ENCODE peak calls at places on chromosomes 12 and 14, in four cellular contexts. S, T, D and O are unnamed samples.
A peak's percentile ranks its signal among the peaks of the same experiment; 100 is the strongest.

GRCh38 chr12:57489157-57489641 is 1.3 kb downstream of the MARS1 start:
- DNase-seq in S (no peak), T (no peak), D (no peak), O (no peak)

GRCh38 chr14:20469890-20470858 is 968 bp downstream of the PNP start:
- DNase-seq in S (peak; percentile 86), T (no peak), D (peak; percentile 59), O (no peak)

GRCh38 chr14:51182166-51182565 is 57.9 kb upstream of the TMX1 start:
- DNase-seq in S (peak; percentile 45), T (no peak), D (peak; percentile 58), O (no peak)

GRCh38 chr12:67741234-67741633 is 92.7 kb downstream of the DYRK2 start:
- DNase-seq in S (no peak), T (no peak), D (no peak), O (no peak)

GRCh38 chr12:52741378-52742195 is 35.6 kb downstream of the KRT76 start:
- DNase-seq in S (peak; percentile 62), T (no peak), D (peak; percentile 73), O (peak; percentile 25)

GRCh38 chr14:101972126-101972785 is 7.9 kb downstream of the DYNC1H1 start:
- DNase-seq in S (peak; percentile 94), T (peak; percentile 84), D (peak; percentile 99), O (peak; percentile 75)

GRCh38 chr12:55816876-55817351 is 610 bp downstream of the SARNP start:
- DNase-seq in S (peak; percentile 49), T (no peak), D (no peak), O (no peak)

GRCh38 chr14:20601522-20601921 is 10.3 kb upstream of the RNASE12 start:
- DNase-seq in S (no peak), T (no peak), D (no peak), O (no peak)

GRCh38 chr12:93073324-93073723 is 144.2 kb upstream of the EEA1 start:
- DNase-seq in S (no peak), T (no peak), D (no peak), O (no peak)

GRCh38 chr12:111298583-111299436 is 70.1 kb downstream of the PHETA1 start:
- DNase-seq in S (peak; percentile 69), T (no peak), D (peak; percentile 69), O (peak; percentile 12)

GRCh38 chr12:8996682-8997405 is 7.5 kb downstream of the KLRG1 start:
- DNase-seq in S (no peak), T (no peak), D (peak; percentile 16), O (no peak)

GRCh38 chr12:105110851-105111250 is 3.3 kb downstream of the WASHC4 start:
- DNase-seq in S (no peak), T (no peak), D (no peak), O (no peak)

GRCh38 chr12:57772429-57773322 is at the start of gene EEF1AKMT3:
- DNase-seq in S (peak; percentile 60), T (peak; percentile 90), D (peak; percentile 54), O (peak; percentile 63)

GRCh38 chr12:53983580-53984572 is 1.1 kb upstream of the HOXC10 start:
- DNase-seq in S (no peak), T (no peak), D (no peak), O (no peak)

GRCh38 chr12:53984901-53985357 is at the start of gene HOXC10:
- DNase-seq in S (peak; percentile 93), T (no peak), D (peak; percentile 80), O (no peak)

GRCh38 chr12:53980448-53981388 is 4.2 kb upstream of the HOXC10 start:
- DNase-seq in S (no peak), T (no peak), D (no peak), O (no peak)

GRCh38 chr12:53981652-53982565 is 3.0 kb upstream of the HOXC10 start:
- DNase-seq in S (no peak), T (no peak), D (no peak), O (no peak)

GRCh38 chr12:53982616-53983579 is 2.0 kb upstream of the HOXC10 start:
- DNase-seq in S (no peak), T (no peak), D (no peak), O (no peak)
- H3K27ac ChIP-seq in S (no peak overlapping the region), T (no peak overlapping the region), D (no peak overlapping the region), O (no peak overlapping the region)

GRCh38 chr14:89720076-89720687 is 234.3 kb downstream of the EFCAB11 start:
- DNase-seq in S (no peak), T (no peak), D (no peak), O (no peak)

GRCh38 chr14:89720741-89721315 is 233.7 kb downstream of the EFCAB11 start:
- DNase-seq in S (no peak), T (peak; percentile 73), D (no peak), O (no peak)

GRCh38 chr14:89721991-89722390 is 232.5 kb downstream of the EFCAB11 start:
- DNase-seq in S (no peak), T (no peak), D (peak; percentile 3), O (no peak)

GRCh38 chr14:89719371-89720075 is 235.0 kb downstream of the EFCAB11 start:
- DNase-seq in S (no peak), T (no peak), D (no peak), O (no peak)

GRCh38 chr14:89721330-89721729 is 233.2 kb downstream of the EFCAB11 start:
- DNase-seq in S (no peak), T (no peak), D (no peak), O (no peak)
- H3K27ac ChIP-seq in S (no peak overlapping the region), T (peak overlapping the region; percentile 94), D (no peak overlapping the region), O (no peak overlapping the region)

GRCh38 chr12:120365675-120366340 is 3.2 kb downstream of the MSI1 start:
- DNase-seq in S (no peak), T (no peak), D (no peak), O (no peak)

GRCh38 chr12:120367252-120367923 is 1.6 kb downstream of the MSI1 start:
- DNase-seq in S (no peak), T (no peak), D (no peak), O (no peak)

GRCh38 chr12:120367924-120368788 is 808 bp downstream of the MSI1 start:
- DNase-seq in S (no peak), T (no peak), D (no peak), O (no peak)

GRCh38 chr12:120366884-120367251 is 2.1 kb downstream of the MSI1 start:
- DNase-seq in S (no peak), T (no peak), D (no peak), O (no peak)

GRCh38 chr12:120366341-120366705 is 2.6 kb downstream of the MSI1 start:
- DNase-seq in S (no peak), T (no peak), D (no peak), O (no peak)
- H3K27ac ChIP-seq in S (no peak overlapping the region), T (no peak overlapping the region), D (no peak overlapping the region), O (no peak overlapping the region)

GRCh38 chr14:36068777-36069534 is 107.6 kb downstream of the PTCSC3 start:
- DNase-seq in S (peak; percentile 77), T (peak; percentile 41), D (peak; percentile 1), O (no peak)

GRCh38 chr14:36065831-36066230 is 110.7 kb downstream of the PTCSC3 start:
- DNase-seq in S (no peak), T (no peak), D (no peak), O (no peak)

GRCh38 chr14:36069535-36069900 is 107.0 kb downstream of the PTCSC3 start:
- DNase-seq in S (peak; percentile 46), T (peak; percentile 21), D (peak; percentile 43), O (peak; percentile 7)

GRCh38 chr14:36067428-36068187 is 108.9 kb downstream of the PTCSC3 start:
- DNase-seq in S (no peak), T (no peak), D (no peak), O (no peak)

DNA sequence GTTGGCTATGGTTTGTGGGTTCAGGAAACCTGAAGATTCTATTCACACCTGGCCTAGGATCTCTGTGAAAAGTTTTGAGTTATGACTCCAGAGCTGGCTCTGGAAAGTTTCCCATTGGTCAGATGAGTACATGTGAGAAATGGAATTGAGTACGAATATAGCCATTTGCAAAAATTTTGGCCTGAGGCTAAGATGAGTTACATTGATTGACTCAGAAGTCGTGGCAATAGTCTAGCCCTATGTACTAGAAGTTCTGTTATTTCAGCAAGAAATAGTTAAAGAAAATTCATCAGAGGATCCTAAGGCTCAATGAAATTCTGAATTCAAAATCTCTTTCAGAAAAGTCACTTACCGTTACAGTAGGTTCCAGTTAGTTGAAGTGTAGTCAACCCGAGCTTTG is 109.9 kb downstream of the PTCSC3 start:
- DNase-seq in S (peak; percentile 41), T (no peak), D (no peak), O (no peak)
- H3K27ac ChIP-seq in S (no peak overlapping the region), T (no peak overlapping the region), D (no peak overlapping the region), O (no peak overlapping the region)

DNA sequence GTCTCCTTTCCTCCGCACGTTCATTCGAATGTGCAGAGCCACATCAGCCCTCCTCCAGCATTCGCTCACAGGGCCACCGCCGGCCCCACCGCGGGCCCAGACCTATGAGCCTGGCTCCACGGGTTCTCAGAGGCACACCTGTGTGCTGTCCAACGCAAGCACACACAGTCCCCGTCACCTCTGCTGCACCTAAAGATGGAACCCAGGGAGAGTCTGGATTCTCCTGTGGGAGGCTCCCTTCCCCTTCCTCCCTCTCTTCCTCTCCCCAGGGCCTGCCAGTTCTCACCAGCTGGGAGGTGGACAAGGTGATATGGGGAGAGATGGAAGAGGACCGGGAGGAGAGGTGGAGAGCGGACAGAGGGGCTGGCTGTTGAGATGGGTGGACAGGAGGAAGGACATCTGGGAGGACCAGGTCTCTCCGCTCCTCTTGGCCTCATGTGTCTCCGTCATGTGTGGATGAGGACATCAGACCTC is 4.9 kb upstream of the AQP6 start:
- DNase-seq in S (no peak), T (no peak), D (no peak), O (no peak)
- H3K27ac ChIP-seq in S (no peak overlapping the region), T (no peak overlapping the region), D (no peak overlapping the region), O (no peak overlapping the region)

DNA sequence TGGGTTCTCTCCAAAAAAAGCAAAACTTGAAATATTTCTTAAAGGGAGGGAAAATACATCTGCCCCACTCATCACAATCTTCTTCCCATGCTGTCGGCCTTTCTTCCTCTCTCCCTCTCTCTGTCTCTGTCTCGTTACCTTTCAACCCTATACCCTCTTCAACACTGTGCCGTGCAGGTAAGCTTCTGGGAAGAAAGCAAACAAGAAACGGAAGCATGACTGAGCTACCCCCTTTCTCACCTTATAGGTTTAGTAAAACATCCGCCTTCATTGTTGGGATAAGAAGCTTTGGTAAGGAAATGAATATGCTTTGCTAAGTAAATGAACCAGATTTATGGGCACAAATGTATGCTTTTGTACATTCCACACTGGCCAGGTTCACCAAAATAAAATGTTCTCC is 63.0 kb downstream of the TMEM30B start:
- DNase-seq in S (no peak), T (no peak), D (no peak), O (no peak)
- H3K27ac ChIP-seq in S (no peak overlapping the region), T (no peak overlapping the region), D (no peak overlapping the region), O (peak overlapping the region; percentile 27)

DNA sequence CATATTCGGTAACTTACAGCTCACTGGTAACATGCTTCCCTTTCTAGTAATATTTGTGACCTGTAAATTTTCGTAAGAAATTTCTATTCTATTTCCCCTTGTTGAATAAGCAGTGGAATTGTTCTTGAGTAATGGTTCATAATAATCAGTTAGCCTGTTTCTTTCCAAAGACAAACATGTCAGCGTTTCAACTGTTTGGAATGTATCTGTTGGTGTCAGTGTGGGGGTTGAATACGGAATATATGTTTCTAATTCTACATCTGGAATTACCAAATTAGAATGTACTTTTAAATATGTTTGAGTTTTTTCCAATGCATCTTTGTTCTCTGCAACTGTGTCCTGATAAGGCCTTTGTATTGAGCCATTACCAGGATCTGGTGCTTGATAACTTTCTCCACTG is 2.0 kb downstream of the BBS10 start:
- DNase-seq in S (no peak), T (no peak), D (peak; percentile 45), O (no peak)
- H3K27ac ChIP-seq in S (no peak overlapping the region), T (no peak overlapping the region), D (no peak overlapping the region), O (no peak overlapping the region)

GRCh38 chr12:121209221-121209620 is 708 bp upstream of the P2RX4 start:
- DNase-seq in S (no peak), T (peak; percentile 68), D (no peak), O (no peak)
- H3K27ac ChIP-seq in S (no peak overlapping the region), T (peak overlapping the region; percentile 94), D (no peak overlapping the region), O (peak overlapping the region; percentile 91)

GRCh38 chr12:127396720-127397119 is 870.2 kb upstream of the TMEM132C start:
- DNase-seq in S (no peak), T (no peak), D (no peak), O (no peak)
- H3K27ac ChIP-seq in S (no peak overlapping the region), T (no peak overlapping the region), D (no peak overlapping the region), O (no peak overlapping the region)